ENCODE peak calls at places on chromosomes 2 and 18, in seven cellular contexts. N is lower leg skin; L is H54; V is fibroblast of mammary gland; Q is BE2C; F is amniotic stem cell; K is activated CD4-positive, alpha-beta T cell treated with anti-CD3 and anti-CD28 coated beads for 24 hours. W is an unnamed sample.

GRCh38 chr2:8676191-8676914 is 5.5 kb upstream of the ID2 start:
- DNase-seq in N (peak; percentile 98), L (no peak), V (peak; percentile 86), Q (no peak), F (peak; percentile 72), K (no peak), W (no peak)

GRCh38 chr2:176130917-176131616 is 1.6 kb downstream of the HOXD8 start:
- DNase-seq in N (no peak), L (no peak), V (no peak), Q (no peak), F (no peak), K (no peak), W (no peak)

GRCh38 chr2:122755281-122755780 is 999.9 kb downstream of the TSN start:
- DNase-seq in N (no peak), L (no peak), V (no peak), Q (peak; percentile 7), F (no peak), K (no peak), W (no peak)

GRCh38 chr2:144324446-144325045 is 195.4 kb downstream of the ZEB2 start:
- DNase-seq in N (no peak), L (no peak), V (no peak), Q (no peak), F (no peak), K (no peak), W (no peak)

GRCh38 chr2:11014026-11014425 is 102.3 kb downstream of the KCNF1 start:
- DNase-seq in N (peak; percentile 53), L (no peak), V (no peak), Q (no peak), F (no peak), K (no peak), W (no peak)

GRCh38 chr2:11248-11941 is 34.9 kb downstream of the FAM110C start:
- DNase-seq in N (no peak), L (no peak), V (peak; percentile 27), Q (peak; percentile 61), F (peak; percentile 2), K (peak; percentile 56), W (no peak)

GRCh38 chr2:27993950-27994728 is 103.6 kb downstream of the BABAM2 start:
- DNase-seq in N (no peak), L (no peak), V (no peak), Q (no peak), F (no peak), K (no peak), W (no peak)

GRCh38 chr2:38277245-38278119 is 99.6 kb downstream of the ATL2 start:
- DNase-seq in N (no peak), L (no peak), V (no peak), Q (no peak), F (no peak), K (no peak), W (no peak)

GRCh38 chr2:10448646-10449480 is 736 bp upstream of the ODC1 start:
- DNase-seq in N (peak; percentile 96), L (no peak), V (peak; percentile 79), Q (no peak), F (peak; percentile 82), K (peak; percentile 42), W (no peak)

GRCh38 chr2:173830169-173830568 is 135.0 kb downstream of the SP3 start:
- DNase-seq in N (no peak), L (no peak), V (peak; percentile 43), Q (no peak), F (no peak), K (no peak), W (no peak)

GRCh38 chr18:46481048-46481846 is 175.8 kb downstream of the LOXHD1 start:
- DNase-seq in N (peak; percentile 75), L (no peak), V (peak; percentile 47), Q (peak; percentile 61), F (no peak), K (peak; percentile 38), W (no peak)

GRCh38 chr18:55732227-55733106 is 144.5 kb upstream of the TCF4 start:
- DNase-seq in N (no peak), L (no peak), V (peak; percentile 84), Q (no peak), F (no peak), K (no peak), W (no peak)

GRCh38 chr2:75481041-75481836 is 79.5 kb downstream of the EVA1A start:
- DNase-seq in N (no peak), L (no peak), V (peak; percentile 59), Q (no peak), F (no peak), K (no peak), W (no peak)

GRCh38 chr2:120546077-120546864 is 189.4 kb upstream of the GLI2 start:
- DNase-seq in N (peak; percentile 96), L (no peak), V (peak; percentile 97), Q (no peak), F (peak; percentile 89), K (no peak), W (no peak)

GRCh38 chr2:27212626-27213471 is 781 bp upstream of the SLC5A6 start:
- DNase-seq in N (no peak), L (peak; percentile 26), V (peak; percentile 82), Q (no peak), F (no peak), K (no peak), W (no peak)